ENCODE peak calls at places on chromosome 17, in six cellular contexts. One of them, this sample, is unnamed. For H3K9me2 and H3K36me3, the result is how much of the 10 kb centered on the place peaks cover.

GRCh38 chr17:51590071-51590470 is 329.7 kb downstream of the UTP18 start:
- DNase-seq in PC-3: no peak
- DNase-seq in MM.1S: no peak
- DNase-seq in Karpas-422: no peak
- DNase-seq in SK-N-SH: no peak
- DNase-seq in HCT116: no peak
- DNase-seq in this sample: no peak

GRCh38 chr17:32100971-32101631 is 41.2 kb upstream of the RHOT1 start:
- DNase-seq in PC-3: peak
- DNase-seq in MM.1S: no peak
- DNase-seq in Karpas-422: no peak
- DNase-seq in SK-N-SH: no peak
- DNase-seq in HCT116: no peak
- DNase-seq in this sample: no peak

GRCh38 chr17:3535253-3535995 is 22.2 kb downstream of the TRPV3 start:
- DNase-seq in PC-3: peak
- DNase-seq in MM.1S: no peak
- DNase-seq in Karpas-422: peak
- DNase-seq in SK-N-SH: peak
- DNase-seq in HCT116: peak
- DNase-seq in this sample: peak

GRCh38 chr17:38815576-38816193 is 9.4 kb downstream of the CWC25 start:
- DNase-seq in PC-3: peak
- DNase-seq in MM.1S: no peak
- DNase-seq in Karpas-422: no peak
- DNase-seq in SK-N-SH: no peak
- DNase-seq in HCT116: no peak
- DNase-seq in this sample: peak

GRCh38 chr17:9204623-9205329 is 183.5 kb downstream of the NTN1 start:
- DNase-seq in PC-3: no peak
- DNase-seq in MM.1S: no peak
- DNase-seq in Karpas-422: no peak
- DNase-seq in SK-N-SH: no peak
- DNase-seq in HCT116: no peak
- DNase-seq in this sample: no peak

GRCh38 chr17:81832608-81833159 is 407 bp downstream of the MCRIP1 start:
- DNase-seq in PC-3: no peak
- DNase-seq in MM.1S: no peak
- DNase-seq in Karpas-422: peak
- DNase-seq in SK-N-SH: peak
- DNase-seq in HCT116: no peak
- DNase-seq in this sample: peak

GRCh38 chr17:32461853-32462617 is 17.7 kb downstream of the PSMD11 start:
- DNase-seq in PC-3: peak
- DNase-seq in MM.1S: peak
- DNase-seq in Karpas-422: peak
- DNase-seq in SK-N-SH: peak
- DNase-seq in HCT116: peak
- DNase-seq in this sample: peak

GRCh38 chr17:2054262-2054739 is 602 bp upstream of the HIC1 start:
- DNase-seq in PC-3: peak
- DNase-seq in MM.1S: no peak
- DNase-seq in Karpas-422: peak
- DNase-seq in SK-N-SH: peak
- DNase-seq in HCT116: no peak
- DNase-seq in this sample: peak

GRCh38 chr17:4598776-4599504 is 14.6 kb downstream of the SMTNL2 start:
- DNase-seq in PC-3: no peak
- DNase-seq in MM.1S: no peak
- DNase-seq in Karpas-422: no peak
- DNase-seq in SK-N-SH: peak
- DNase-seq in HCT116: no peak
- DNase-seq in this sample: peak

GRCh38 chr17:57895382-57896060 is 45.7 kb upstream of the MRPS23 start:
- DNase-seq in PC-3: no peak
- DNase-seq in MM.1S: no peak
- DNase-seq in Karpas-422: no peak
- DNase-seq in SK-N-SH: no peak
- DNase-seq in HCT116: no peak
- DNase-seq in this sample: peak

GRCh38 chr17:82358467-82359350 is at the start of gene TEX19:
- DNase-seq in PC-3: peak
- DNase-seq in MM.1S: peak
- DNase-seq in Karpas-422: peak
- DNase-seq in SK-N-SH: peak
- DNase-seq in HCT116: no peak
- DNase-seq in this sample: no peak

GRCh38 chr17:7767425-7768021 is 50.0 kb downstream of the DNAH2 start:
- DNase-seq in PC-3: no peak
- DNase-seq in MM.1S: no peak
- DNase-seq in Karpas-422: no peak
- DNase-seq in SK-N-SH: no peak
- DNase-seq in HCT116: no peak
- DNase-seq in this sample: no peak

GRCh38 chr17:66637491-66637890 is 197.4 kb upstream of the CACNG5 start:
- DNase-seq in PC-3: no peak
- DNase-seq in MM.1S: no peak
- DNase-seq in Karpas-422: peak
- DNase-seq in SK-N-SH: no peak
- DNase-seq in HCT116: no peak
- DNase-seq in this sample: no peak

GRCh38 chr17:56358651-56359050 is 205.4 kb downstream of the ANKFN1 start:
- DNase-seq in PC-3: peak
- DNase-seq in MM.1S: no peak
- DNase-seq in Karpas-422: no peak
- DNase-seq in SK-N-SH: no peak
- DNase-seq in HCT116: peak
- DNase-seq in this sample: no peak

GRCh38 chr17:17057057-17057551 is 14.8 kb downstream of the MPRIP start:
- DNase-seq in PC-3: no peak
- DNase-seq in MM.1S: no peak
- DNase-seq in Karpas-422: no peak
- DNase-seq in SK-N-SH: no peak
- DNase-seq in HCT116: no peak
- DNase-seq in this sample: no peak

GRCh38 chr17:42286411-42287295 is 1.6 kb upstream of the STAT5A start:
- DNase-seq in PC-3: no peak
- DNase-seq in MM.1S: no peak
- DNase-seq in Karpas-422: no peak
- DNase-seq in SK-N-SH: peak
- DNase-seq in HCT116: no peak
- DNase-seq in this sample: peak

GRCh38 chr17:13288248-13288647 is 270.4 kb upstream of the ELAC2 start:
- DNase-seq in PC-3: no peak
- DNase-seq in MM.1S: no peak
- DNase-seq in Karpas-422: no peak
- DNase-seq in SK-N-SH: no peak
- DNase-seq in HCT116: no peak
- DNase-seq in this sample: no peak

GRCh38 chr17:82497483-82498405 is 21.8 kb upstream of the FOXK2 start:
- DNase-seq in PC-3: peak
- DNase-seq in MM.1S: peak
- DNase-seq in Karpas-422: peak
- DNase-seq in SK-N-SH: no peak
- DNase-seq in HCT116: no peak
- DNase-seq in this sample: peak

GRCh38 chr17:16287563-16288027 is 65.7 kb downstream of the CENPV start:
- DNase-seq in PC-3: peak
- DNase-seq in MM.1S: no peak
- DNase-seq in Karpas-422: peak
- DNase-seq in SK-N-SH: no peak
- DNase-seq in HCT116: no peak
- DNase-seq in this sample: peak

GRCh38 chr17:69455040-69455439 is 40.5 kb downstream of the MAP2K6 start:
- DNase-seq in PC-3: no peak
- DNase-seq in MM.1S: no peak
- DNase-seq in Karpas-422: no peak
- DNase-seq in SK-N-SH: no peak
- DNase-seq in HCT116: no peak
- DNase-seq in this sample: no peak

GRCh38 chr17:72399608-72400487 is 279.0 kb downstream of the SOX9 start:
- DNase-seq in PC-3: peak
- DNase-seq in MM.1S: no peak
- DNase-seq in Karpas-422: no peak
- DNase-seq in SK-N-SH: no peak
- DNase-seq in HCT116: no peak
- DNase-seq in this sample: no peak

GRCh38 chr17:83109793-83110645 is 30.6 kb downstream of the METRNL start:
- DNase-seq in PC-3: peak
- DNase-seq in MM.1S: no peak
- DNase-seq in Karpas-422: no peak
- DNase-seq in SK-N-SH: peak
- DNase-seq in HCT116: peak
- DNase-seq in this sample: peak

GRCh38 chr17:68324654-68325336 is 33.5 kb downstream of the ARSG start:
- DNase-seq in PC-3: no peak
- DNase-seq in MM.1S: no peak
- DNase-seq in Karpas-422: no peak
- DNase-seq in SK-N-SH: no peak
- DNase-seq in HCT116: no peak
- DNase-seq in this sample: no peak

GRCh38 chr17:68326681-68327080 is 35.4 kb downstream of the ARSG start:
- DNase-seq in PC-3: no peak
- DNase-seq in MM.1S: no peak
- DNase-seq in Karpas-422: no peak
- DNase-seq in SK-N-SH: no peak
- DNase-seq in HCT116: no peak
- DNase-seq in this sample: peak

GRCh38 chr17:68325961-68326360 is 34.7 kb downstream of the ARSG start:
- DNase-seq in PC-3: no peak
- DNase-seq in MM.1S: no peak
- DNase-seq in Karpas-422: no peak
- DNase-seq in SK-N-SH: no peak
- DNase-seq in HCT116: no peak
- DNase-seq in this sample: no peak

GRCh38 chr17:68322630-68323029 is 31.3 kb downstream of the ARSG start:
- DNase-seq in PC-3: no peak
- DNase-seq in MM.1S: no peak
- DNase-seq in Karpas-422: no peak
- DNase-seq in SK-N-SH: no peak
- DNase-seq in HCT116: no peak
- DNase-seq in this sample: peak

DNA sequence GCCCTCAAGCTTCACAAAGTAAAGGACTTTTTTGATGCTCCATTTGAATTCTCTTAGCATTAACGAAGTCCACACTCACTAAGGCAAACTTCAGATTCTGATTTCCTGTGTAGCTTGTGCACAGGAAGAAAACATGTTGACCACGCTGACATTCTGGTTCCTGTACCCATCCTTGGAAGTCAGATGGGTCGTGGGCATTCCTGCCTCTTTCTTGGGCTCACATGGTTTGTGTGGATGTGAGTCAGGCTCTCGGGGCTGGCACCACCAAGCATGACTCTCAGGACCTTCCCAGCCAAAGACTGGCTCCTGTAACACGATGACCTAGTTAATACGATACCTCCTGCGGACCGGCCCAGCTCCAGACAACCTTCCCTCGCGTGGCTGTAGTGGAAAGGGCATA is 32.8 kb downstream of the ARSG start:
- DNase-seq in PC-3: no peak
- DNase-seq in MM.1S: no peak
- DNase-seq in Karpas-422: no peak
- DNase-seq in SK-N-SH: no peak
- DNase-seq in HCT116: no peak
- DNase-seq in this sample: peak
- H3K9ac ChIP-seq in PC-3: no peak
- H3K9ac ChIP-seq in MM.1S: no peak
- H3K9ac ChIP-seq in Karpas-422: no peak
- H3K9ac ChIP-seq in SK-N-SH: no peak
- H3K9ac ChIP-seq in HCT116: no peak
- H3K9ac ChIP-seq in this sample: no peak

GRCh38 chr17:79080761-79081290 is 6.2 kb downstream of the ENGASE start:
- DNase-seq in PC-3: no peak
- DNase-seq in MM.1S: no peak
- DNase-seq in Karpas-422: no peak
- DNase-seq in SK-N-SH: no peak
- DNase-seq in HCT116: no peak
- DNase-seq in this sample: no peak
- H3K9me2 ChIP-seq in PC-3: under half
- H3K9me2 ChIP-seq in MM.1S: under half
- H3K9me2 ChIP-seq in Karpas-422: under half
- H3K9me2 ChIP-seq in SK-N-SH: under half
- H3K9me2 ChIP-seq in HCT116: under half
- H3K9me2 ChIP-seq in this sample: under half

GRCh38 chr17:80212962-80213650 is 7.0 kb downstream of the SGSH start:
- DNase-seq in PC-3: no peak
- DNase-seq in MM.1S: no peak
- DNase-seq in Karpas-422: no peak
- DNase-seq in SK-N-SH: no peak
- DNase-seq in HCT116: no peak
- DNase-seq in this sample: no peak
- H3K36me3 ChIP-seq in PC-3: under half
- H3K36me3 ChIP-seq in MM.1S: under half
- H3K36me3 ChIP-seq in Karpas-422: under half
- H3K36me3 ChIP-seq in SK-N-SH: under half
- H3K36me3 ChIP-seq in HCT116: under half
- H3K36me3 ChIP-seq in this sample: under half

DNA sequence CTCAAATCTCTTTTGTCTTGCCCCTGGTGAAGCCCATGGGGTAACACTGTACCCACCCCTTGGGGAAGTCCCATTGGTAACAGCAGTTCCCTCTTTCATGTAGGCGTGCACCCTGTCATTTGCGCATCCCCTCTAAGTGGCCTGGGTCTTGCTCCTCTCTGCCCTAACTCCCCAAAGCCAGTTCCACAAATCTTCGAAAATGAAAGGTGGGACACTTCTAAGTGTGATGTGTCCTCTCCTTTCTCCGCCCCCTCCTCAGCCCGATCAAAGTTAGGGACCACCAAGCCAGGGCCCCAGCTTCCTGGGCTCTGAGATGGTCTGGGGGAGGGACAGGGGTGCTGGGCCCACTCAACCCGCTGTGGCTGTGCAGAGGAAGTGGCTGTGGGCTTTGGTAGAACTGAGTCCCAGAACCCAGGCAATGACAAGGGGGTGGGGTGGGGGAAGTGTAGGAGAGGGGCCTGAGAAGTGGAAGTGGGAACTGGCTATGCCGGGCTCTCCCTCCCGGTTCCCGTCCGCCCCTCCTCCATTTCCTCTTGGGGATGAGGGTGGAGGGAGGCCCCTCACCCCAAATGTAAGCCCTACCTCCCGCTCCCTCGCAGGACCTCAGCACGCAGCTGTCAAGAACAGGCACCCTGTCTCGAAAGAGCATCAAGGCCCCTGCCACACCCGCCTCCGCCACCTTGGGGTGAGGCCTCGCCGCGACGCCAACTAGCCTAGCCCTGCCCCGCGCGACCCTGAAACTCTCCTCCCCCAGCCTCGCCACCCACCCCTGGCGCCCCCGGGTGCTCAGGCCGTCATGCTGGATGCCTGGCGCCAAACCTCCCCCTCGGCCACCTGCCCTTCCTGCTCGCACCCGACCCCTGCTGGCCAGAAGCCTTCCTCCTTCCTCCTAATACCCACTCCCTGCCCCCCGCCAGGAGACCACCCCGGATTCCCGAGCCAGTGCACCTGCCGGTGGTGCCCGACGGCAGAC is 8.7 kb downstream of the ABI3 start:
- DNase-seq in PC-3: no peak
- DNase-seq in MM.1S: no peak
- DNase-seq in Karpas-422: peak
- DNase-seq in SK-N-SH: peak
- DNase-seq in HCT116: no peak
- DNase-seq in this sample: no peak
- H3K9ac ChIP-seq in PC-3: no peak
- H3K9ac ChIP-seq in MM.1S: no peak
- H3K9ac ChIP-seq in Karpas-422: no peak
- H3K9ac ChIP-seq in SK-N-SH: no peak
- H3K9ac ChIP-seq in HCT116: no peak
- H3K9ac ChIP-seq in this sample: no peak

GRCh38 chr17:34314279-34314678 is 5.0 kb upstream of the CCL8 start:
- DNase-seq in PC-3: no peak
- DNase-seq in MM.1S: peak
- DNase-seq in Karpas-422: no peak
- DNase-seq in SK-N-SH: no peak
- DNase-seq in HCT116: no peak
- DNase-seq in this sample: peak
- H3K9me2 ChIP-seq in PC-3: under half
- H3K9me2 ChIP-seq in MM.1S: under half
- H3K9me2 ChIP-seq in Karpas-422: under half
- H3K9me2 ChIP-seq in SK-N-SH: under half
- H3K9me2 ChIP-seq in HCT116: under half
- H3K9me2 ChIP-seq in this sample: under half